ENCODE peak calls at places on chromosomes 5 and 9, in six cellular contexts. J is HepG2, G is HCT116, O is SK-N-SH, H is H1, P is GM12878. K is an unnamed sample.

GRCh38 chr5:180889366-180889765 is 9.6 kb upstream of the BTNL8 start:
- DNase-seq in J (no peak), G (no peak), O (no peak), H (no peak), P (no peak), K (no peak)

GRCh38 chr5:53603009-53603687 is 42.7 kb downstream of the NDUFS4 start:
- DNase-seq in J (no peak), G (no peak), O (peak; percentile 3), H (no peak), P (no peak), K (no peak)

GRCh38 chr9:122444366-122444765 is 33.4 kb downstream of the OR1J1 start:
- DNase-seq in J (no peak), G (no peak), O (no peak), H (no peak), P (no peak), K (no peak)

GRCh38 chr9:14783358-14783757 is 60.8 kb upstream of the CER1 start:
- DNase-seq in J (peak; percentile 71), G (no peak), O (no peak), H (no peak), P (no peak), K (no peak)

GRCh38 chr9:12882430-12882829 is 107.6 kb downstream of the LURAP1L start:
- DNase-seq in J (no peak), G (no peak), O (no peak), H (no peak), P (no peak), K (no peak)

GRCh38 chr5:158560170-158560569 is 539.5 kb downstream of the EBF1 start:
- DNase-seq in J (peak; percentile 9), G (no peak), O (no peak), H (no peak), P (peak; percentile 80), K (peak; percentile 68)

GRCh38 chr9:111900081-111900805 is 3.6 kb downstream of the UGCG start:
- DNase-seq in J (no peak), G (no peak), O (no peak), H (no peak), P (no peak), K (no peak)

GRCh38 chr9:75788006-75788634 is 102.4 kb upstream of the PCSK5 start:
- DNase-seq in J (no peak), G (no peak), O (no peak), H (no peak), P (no peak), K (no peak)

GRCh38 chr9:84708400-84708799 is 38.9 kb downstream of the NTRK2 start:
- DNase-seq in J (no peak), G (no peak), O (no peak), H (no peak), P (no peak), K (no peak)

GRCh38 chr9:107693620-107694326 is 204.2 kb upstream of the KLF4 start:
- DNase-seq in J (no peak), G (no peak), O (no peak), H (no peak), P (no peak), K (no peak)

GRCh38 chr5:72634444-72634843 is 127.2 kb upstream of the ZNF366 start:
- DNase-seq in J (no peak), G (no peak), O (no peak), H (no peak), P (no peak), K (no peak)

GRCh38 chr9:75147638-75148037 is 59.3 kb downstream of the OSTF1 start:
- DNase-seq in J (no peak), G (no peak), O (no peak), H (no peak), P (peak; percentile 4), K (no peak)

GRCh38 chr9:129725841-129726251 is 27.0 kb downstream of the PTGES start:
- DNase-seq in J (no peak), G (no peak), O (peak; percentile 67), H (no peak), P (no peak), K (no peak)

GRCh38 chr5:7586499-7586898 is 190.6 kb downstream of the ADCY2 start:
- DNase-seq in J (no peak), G (no peak), O (no peak), H (no peak), P (no peak), K (no peak)

GRCh38 chr5:169301386-169301930 is 519 bp upstream of the SLIT3 start:
- DNase-seq in J (no peak), G (no peak), O (peak; percentile 32), H (no peak), P (no peak), K (no peak)

DNA sequence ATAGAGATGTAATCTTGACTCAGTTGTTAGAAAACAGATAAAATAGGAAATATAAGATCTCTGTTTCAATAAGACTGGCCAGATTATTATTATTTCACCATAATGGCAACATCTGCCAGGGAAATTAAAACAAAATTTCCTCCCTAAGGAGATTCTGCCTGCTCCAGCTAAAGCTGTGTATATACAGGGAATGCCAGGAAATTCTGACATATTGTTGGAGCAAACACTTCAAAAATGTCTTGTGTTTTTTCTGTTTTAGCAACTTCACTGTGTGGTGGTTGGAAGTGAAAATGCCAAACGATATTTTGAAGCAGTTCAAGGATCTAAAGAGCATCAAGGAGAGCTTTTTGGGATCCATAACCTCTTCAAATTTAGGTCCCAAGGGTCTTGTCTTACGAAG is 90.8 kb downstream of the ERCC6L2 start:
- DNase-seq in J (no peak), G (no peak), O (no peak), H (no peak), P (no peak), K (no peak)
- TF ChIP-seq JUND in J (no peak), G (no peak), O (no peak), H (no peak), P (no peak), K (no peak)

GRCh38 chr5:37871023-37871815 is 31.4 kb upstream of the GDNF start:
- DNase-seq in J (no peak), G (no peak), O (no peak), H (no peak), P (no peak), K (no peak)
- TF ChIP-seq JUND in J (no peak), G (no peak), O (peak; percentile 36), H (no peak), P (no peak), K (no peak)

GRCh38 chr9:20636883-20637440 is 14.7 kb upstream of the MLLT3 start:
- DNase-seq in J (no peak), G (no peak), O (no peak), H (no peak), P (no peak), K (no peak)

GRCh38 chr9:20642045-20642444 is 19.7 kb upstream of the MLLT3 start:
- DNase-seq in J (no peak), G (no peak), O (no peak), H (no peak), P (no peak), K (no peak)

GRCh38 chr9:20634895-20635294 is 12.6 kb upstream of the MLLT3 start:
- DNase-seq in J (no peak), G (no peak), O (no peak), H (no peak), P (no peak), K (no peak)

GRCh38 chr9:20640331-20641187 is 18.3 kb upstream of the MLLT3 start:
- DNase-seq in J (no peak), G (no peak), O (peak; percentile 28), H (no peak), P (peak; percentile 99), K (no peak)
- TF ChIP-seq JUND in J (no peak), G (no peak), O (no peak), H (no peak), P (peak; percentile 22), K (no peak)

GRCh38 chr9:68979538-68980314 is 34.2 kb downstream of the PRKACG start:
- DNase-seq in J (no peak), G (no peak), O (no peak), H (no peak), P (no peak), K (no peak)
- TF ChIP-seq JUND in J (no peak), G (no peak), O (no peak), H (no peak), P (no peak), K (no peak)

GRCh38 chr5:136656811-136657210 is 291.5 kb upstream of the TRPC7 start:
- DNase-seq in J (no peak), G (no peak), O (no peak), H (no peak), P (no peak), K (no peak)
- TF ChIP-seq JUND in J (no peak), G (no peak), O (no peak), H (no peak), P (no peak), K (no peak)

GRCh38 chr5:58322453-58322852 is 137.4 kb downstream of the PLK2 start:
- DNase-seq in J (no peak), G (no peak), O (no peak), H (no peak), P (no peak), K (no peak)
- TF ChIP-seq JUND in J (no peak), G (no peak), O (peak; percentile 58), H (no peak), P (no peak), K (no peak)

GRCh38 chr9:37926737-37927590 is 23.0 kb upstream of the SLC25A51 start:
- DNase-seq in J (no peak), G (no peak), O (no peak), H (no peak), P (no peak), K (no peak)
- TF ChIP-seq JUND in J (no peak), G (no peak), O (no peak), H (no peak), P (no peak), K (no peak)

GRCh38 chr9:134726722-134727034 is 85.1 kb downstream of the COL5A1 start:
- DNase-seq in J (no peak), G (no peak), O (no peak), H (no peak), P (no peak), K (no peak)

GRCh38 chr9:134724912-134725604 is 83.5 kb downstream of the COL5A1 start:
- DNase-seq in J (no peak), G (no peak), O (no peak), H (no peak), P (no peak), K (no peak)

GRCh38 chr9:134726026-134726721 is 84.6 kb downstream of the COL5A1 start:
- DNase-seq in J (no peak), G (no peak), O (no peak), H (no peak), P (no peak), K (no peak)

GRCh38 chr9:134724231-134724911 is 82.8 kb downstream of the COL5A1 start:
- DNase-seq in J (no peak), G (no peak), O (no peak), H (no peak), P (no peak), K (no peak)

GRCh38 chr9:134725605-134725940 is 84.0 kb downstream of the COL5A1 start:
- DNase-seq in J (no peak), G (no peak), O (no peak), H (no peak), P (no peak), K (no peak)
- TF ChIP-seq JUND in J (no peak), G (no peak), O (no peak), H (no peak), P (no peak), K (no peak)

DNA sequence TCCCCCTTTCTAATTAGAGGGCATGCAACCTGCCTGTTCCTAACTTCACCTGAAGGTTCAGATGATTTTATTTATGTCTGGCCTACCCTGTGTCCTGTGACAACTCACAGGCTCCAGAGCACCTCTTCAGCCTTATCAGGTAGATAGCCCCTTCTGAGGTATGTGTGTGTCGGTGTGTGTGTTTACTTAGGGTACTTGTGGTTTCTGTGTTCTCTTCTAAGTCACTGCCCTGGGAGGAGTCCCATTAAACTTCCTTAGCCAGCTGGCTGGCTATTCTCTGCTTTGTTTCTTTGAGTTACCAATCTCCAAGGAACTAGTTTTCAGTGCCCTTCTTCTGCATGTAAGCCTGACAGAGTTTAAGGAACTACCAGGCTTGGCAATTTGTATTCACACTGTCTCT is 74.9 kb downstream of the UNC13B start:
- DNase-seq in J (no peak), G (no peak), O (no peak), H (no peak), P (no peak), K (no peak)
- TF ChIP-seq JUND in J (no peak), G (no peak), O (no peak), H (no peak), P (no peak), K (no peak)